ENCODE peak calls at places on chromosomes 6 and 20, in nine cellular contexts. Z is HCEC 1CT; Y is left cardiac atrium; O is kidney tubule cell; I is foreskin fibroblast; S is choroid plexus epithelial cell; C is psoas muscle; P is stimulated activated CD4-positive, alpha-beta T cell treated with anti-CD3 and anti-CD28 coated beads, TNF-alpha, amount 100 ng/mL, for 24 hours; N is HT1080. A is an unnamed sample.

GRCh38 chr20:50068041-50068651 is 44.8 kb downstream of the UBE2V1 start:
- DNase-seq in Z (no peak), Y (no peak), O (no peak), I (no peak), S (no peak), C (no peak), P (no peak), N (no peak), A (no peak)

GRCh38 chr6:27957526-27957925 is 485 bp downstream of the OR2B6 start:
- DNase-seq in Z (no peak), Y (no peak), O (no peak), I (no peak), S (no peak), C (no peak), P (no peak), N (no peak), A (no peak)

GRCh38 chr6:9056556-9056955 is 621.2 kb upstream of the SLC35B3 start:
- DNase-seq in Z (no peak), Y (no peak), O (no peak), I (no peak), S (no peak), C (no peak), P (no peak), N (no peak), A (no peak)

GRCh38 chr6:79687759-79688158 is 56.6 kb downstream of the SH3BGRL2 start:
- DNase-seq in Z (no peak), Y (no peak), O (no peak), I (no peak), S (no peak), C (no peak), P (no peak), N (no peak), A (no peak)

GRCh38 chr20:43187476-43188233 is 2.1 kb downstream of the PTPRT start:
- DNase-seq in Z (peak; percentile 28), Y (peak; percentile 75), O (peak; percentile 65), I (peak; percentile 79), S (peak; percentile 76), C (peak; percentile 59), P (peak; percentile 12), N (peak; percentile 48), A (peak; percentile 66)

GRCh38 chr6:167707686-167708500 is 118.8 kb upstream of the AFDN start:
- DNase-seq in Z (no peak), Y (no peak), O (peak; percentile 82), I (no peak), S (no peak), C (no peak), P (no peak), N (no peak), A (no peak)

GRCh38 chr20:10094566-10095173 is 59.9 kb downstream of the ANKEF1 start:
- DNase-seq in Z (no peak), Y (no peak), O (no peak), I (peak; percentile 54), S (peak; percentile 39), C (no peak), P (no peak), N (no peak), A (no peak)

GRCh38 chr6:131213501-131213990 is 78.3 kb downstream of the AKAP7 start:
- DNase-seq in Z (peak; percentile 18), Y (no peak), O (no peak), I (peak; percentile 66), S (peak; percentile 97), C (no peak), P (no peak), N (no peak), A (no peak)

GRCh38 chr6:29500594-29500993 is 12.8 kb upstream of the MAS1L start:
- DNase-seq in Z (no peak), Y (no peak), O (no peak), I (no peak), S (no peak), C (no peak), P (no peak), N (no peak), A (no peak)

GRCh38 chr6:19549109-19549508 is 288.1 kb upstream of the ID4 start:
- DNase-seq in Z (no peak), Y (no peak), O (no peak), I (no peak), S (no peak), C (no peak), P (no peak), N (no peak), A (no peak)

GRCh38 chr20:23873370-23874015 is 6.1 kb downstream of the CST5 start:
- DNase-seq in Z (no peak), Y (no peak), O (no peak), I (no peak), S (no peak), C (no peak), P (no peak), N (no peak), A (no peak)

GRCh38 chr6:53492860-53493634 is 51.9 kb downstream of the GCLC start:
- DNase-seq in Z (peak; percentile 56), Y (no peak), O (peak; percentile 74), I (peak; percentile 68), S (peak; percentile 77), C (no peak), P (peak; percentile 4), N (peak; percentile 78), A (peak; percentile 92)

GRCh38 chr20:31908016-31908415 is 37.6 kb downstream of the TTLL9 start:
- DNase-seq in Z (no peak), Y (no peak), O (no peak), I (no peak), S (no peak), C (no peak), P (no peak), N (no peak), A (no peak)

GRCh38 chr20:62937353-62938104 is 418 bp upstream of the GID8 start:
- DNase-seq in Z (peak; percentile 96), Y (peak; percentile 98), O (peak; percentile 97), I (peak; percentile 99), S (peak; percentile 98), C (peak; percentile 97), P (peak; percentile 95), N (peak; percentile 93), A (peak; percentile 95)

GRCh38 chr6:11212625-11213024 is 19.8 kb downstream of the NEDD9 start:
- DNase-seq in Z (peak; percentile 88), Y (peak; percentile 73), O (peak; percentile 75), I (peak; percentile 92), S (peak; percentile 68), C (peak; percentile 61), P (no peak), N (no peak), A (no peak)